ENCODE peak calls at places on chromosomes 4 and X, in seven cellular contexts. L is lung, M is HepG2, R is testis, I is tibial nerve, F is lower lobe of right lung, K is upper lobe of right lung. H is an unnamed sample.
A peak's percentile ranks its signal among the peaks of the same experiment; 100 is the strongest.

GRCh38 chrX:136272325-136272724 is 21.1 kb upstream of the MAP7D3 start:
- DNase-seq in L (no peak), M (no peak), R (no peak), I (no peak), F (no peak), K (no peak), H (peak; percentile 26)

GRCh38 chrX:100615015-100615414 is 21.6 kb downstream of the TSPAN6 start:
- DNase-seq in L (no peak), M (peak; percentile 57), R (peak; percentile 15), I (peak; percentile 7), F (no peak), K (no peak), H (peak; percentile 70)

GRCh38 chr4:4613641-4614286 is 71.9 kb upstream of the STX18 start:
- DNase-seq in L (no peak), M (no peak), R (no peak), I (no peak), F (no peak), K (no peak), H (no peak)

GRCh38 chr4:112144546-112145325 is 518 bp upstream of the FAM241A start:
- DNase-seq in L (no peak), M (no peak), R (peak; percentile 26), I (no peak), F (peak; percentile 46), K (no peak), H (no peak)

GRCh38 chrX:67437821-67438220 is 106.0 kb upstream of the AR start:
- DNase-seq in L (no peak), M (no peak), R (no peak), I (no peak), F (no peak), K (no peak), H (no peak)

GRCh38 chr4:89307446-89308160 is at the start of gene GPRIN3:
- DNase-seq in L (peak; percentile 50), M (no peak), R (peak; percentile 50), I (no peak), F (peak; percentile 85), K (peak; percentile 91), H (peak; percentile 38)

GRCh38 chr4:108393870-108394269 is 225.1 kb upstream of the LEF1 start:
- DNase-seq in L (no peak), M (no peak), R (no peak), I (no peak), F (no peak), K (no peak), H (no peak)

GRCh38 chr4:118173956-118174355 is 139.7 kb downstream of the NDST3 start:
- DNase-seq in L (no peak), M (no peak), R (no peak), I (no peak), F (no peak), K (no peak), H (no peak)

GRCh38 chr4:89123418-89123817 is 12.1 kb downstream of the TIGD2 start:
- DNase-seq in L (no peak), M (peak; percentile 73), R (no peak), I (no peak), F (no peak), K (no peak), H (no peak)

GRCh38 chrX:2426289-2426882 is 74.4 kb downstream of the DHRSX start:
- DNase-seq in L (no peak), M (no peak), R (no peak), I (no peak), F (no peak), K (no peak), H (no peak)

GRCh38 chr4:127055349-127055748 is 577.4 kb upstream of the INTU start:
- DNase-seq in L (no peak), M (no peak), R (no peak), I (no peak), F (no peak), K (no peak), H (no peak)

GRCh38 chrX:19344661-19345060 is 934 bp downstream of the PDHA1 start:
- DNase-seq in L (no peak), M (no peak), R (no peak), I (no peak), F (no peak), K (no peak), H (no peak)

GRCh38 chr4:8395504-8395903 is 45.0 kb downstream of the ACOX3 start:
- DNase-seq in L (no peak), M (no peak), R (no peak), I (no peak), F (no peak), K (no peak), H (no peak)

GRCh38 chrX:121854614-121854911 is 807.2 kb downstream of the GLUD2 start:
- DNase-seq in L (no peak), M (no peak), R (no peak), I (no peak), F (no peak), K (no peak), H (no peak)

GRCh38 chrX:48468247-48468671 is 1.8 kb downstream of the SLC38A5 start:
- DNase-seq in L (no peak), M (no peak), R (no peak), I (no peak), F (no peak), K (no peak), H (peak; percentile 51)

GRCh38 chr4:114563536-114564315 is 34.9 kb upstream of the UGT8 start:
- DNase-seq in L (peak; percentile 34), M (no peak), R (no peak), I (no peak), F (no peak), K (no peak), H (no peak)

GRCh38 chrX:2894885-2895292 is 34.2 kb downstream of the ARSD start:
- DNase-seq in L (peak; percentile 54), M (peak; percentile 37), R (no peak), I (no peak), F (no peak), K (no peak), H (peak; percentile 70)

GRCh38 chrX:13268874-13269273 is 51.0 kb downstream of the ATXN3L start:
- DNase-seq in L (no peak), M (no peak), R (no peak), I (no peak), F (no peak), K (no peak), H (no peak)

GRCh38 chr4:56906534-56906933 is 1.2 kb upstream of the REST start:
- DNase-seq in L (no peak), M (no peak), R (no peak), I (no peak), F (no peak), K (no peak), H (no peak)

GRCh38 chr4:7557447-7557846 is 122.7 kb upstream of the PSAPL1 start:
- DNase-seq in L (no peak), M (peak; percentile 21), R (no peak), I (no peak), F (no peak), K (no peak), H (no peak)

GRCh38 chr4:101066586-101066985 is 280.7 kb downstream of the PPP3CA start:
- DNase-seq in L (no peak), M (no peak), R (no peak), I (no peak), F (no peak), K (no peak), H (no peak)

GRCh38 chrX:37509349-37509748 is 62.1 kb upstream of the LANCL3 start:
- DNase-seq in L (no peak), M (no peak), R (no peak), I (no peak), F (no peak), K (no peak), H (peak; percentile 9)

GRCh38 chr4:61500883-61501282 is 300.8 kb downstream of the ADGRL3 start:
- DNase-seq in L (no peak), M (no peak), R (peak; percentile 29), I (no peak), F (no peak), K (no peak), H (no peak)

GRCh38 chr4:22607382-22607781 is 85.4 kb upstream of the GBA3 start:
- DNase-seq in L (peak; percentile 46), M (peak; percentile 35), R (peak; percentile 60), I (no peak), F (no peak), K (no peak), H (peak; percentile 59)

GRCh38 chr4:37798616-37799015 is 27.9 kb upstream of the PGM2 start:
- DNase-seq in L (no peak), M (no peak), R (no peak), I (no peak), F (no peak), K (no peak), H (no peak)

GRCh38 chr4:26867914-26868684 is 7.5 kb downstream of the STIM2 start:
- DNase-seq in L (no peak), M (no peak), R (peak; percentile 38), I (no peak), F (no peak), K (no peak), H (no peak)
- H3K4me3 ChIP-seq in L (no peak overlapping the region), M (no peak overlapping the region), R (no peak overlapping the region), I (no peak overlapping the region), F (no peak overlapping the region), K (no peak overlapping the region), H (no peak overlapping the region)

DNA sequence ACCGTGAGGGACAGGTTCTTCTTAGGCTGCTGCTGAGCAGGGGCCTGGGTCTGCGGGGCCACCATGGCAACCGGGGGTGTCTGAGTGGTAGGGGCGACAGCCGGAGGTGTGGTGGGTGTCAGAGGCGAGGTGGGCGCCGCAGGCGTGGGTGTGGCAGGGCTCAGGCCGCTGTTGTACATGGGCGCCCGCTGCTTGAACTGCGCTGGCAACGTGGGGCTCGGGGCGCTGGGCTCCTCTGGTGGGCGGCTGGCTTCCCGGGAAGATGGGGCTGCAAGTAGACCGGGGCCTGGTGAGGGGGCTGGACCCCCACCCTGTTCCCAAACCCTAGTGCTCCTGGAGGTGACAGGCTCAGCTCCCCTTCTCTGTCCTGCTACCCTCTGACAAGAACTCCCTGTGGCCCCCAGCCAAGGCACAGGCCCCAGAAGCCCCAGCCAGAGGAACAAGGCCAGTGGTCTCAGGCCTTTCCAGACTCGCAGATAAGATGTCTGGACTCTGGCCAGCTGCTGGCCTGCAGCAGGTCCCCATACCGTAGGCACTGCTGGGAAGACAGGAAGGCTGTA is 24.8 kb downstream of the NELFA start:
- DNase-seq in L (no peak), M (no peak), R (peak; percentile 40), I (no peak), F (no peak), K (peak; percentile 64), H (no peak)
- H3K36me3 ChIP-seq in L (peaks cover 11% of the 10 kb centered on the region), M (peaks cover 34% of the 10 kb centered on the region), R (no peaks in the 10 kb centered on the region), I (peaks cover 2% of the 10 kb centered on the region), F (peaks cover 97% of the 10 kb centered on the region), K (peaks cover 93% of the 10 kb centered on the region), H (peaks cover 83% of the 10 kb centered on the region)

DNA sequence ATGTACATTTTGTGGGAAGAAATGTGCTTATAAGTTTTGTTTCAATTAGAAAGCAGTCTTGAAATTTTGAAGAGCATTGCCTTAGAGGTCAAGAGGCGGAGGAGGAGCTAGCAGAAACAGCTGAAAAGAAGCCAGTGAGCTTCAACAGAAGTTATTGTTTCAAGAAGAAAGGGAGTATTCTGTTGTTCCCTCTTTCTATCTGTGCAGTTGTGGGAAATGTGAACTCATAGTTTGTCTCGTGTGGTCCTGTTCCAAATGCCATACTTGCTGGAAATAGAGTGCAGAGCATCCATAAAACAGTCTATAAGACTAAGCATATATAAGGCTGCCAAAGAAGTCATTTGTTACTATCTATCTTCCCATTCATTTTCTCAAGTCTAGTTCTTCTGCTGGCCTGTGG is 1015.7 kb downstream of the DMD start:
- DNase-seq in L (no peak), M (no peak), R (peak; percentile 43), I (no peak), F (no peak), K (no peak), H (no peak)
- H3K4me1 ChIP-seq in L (no peaks in the 10 kb centered on the region), M (no peaks in the 10 kb centered on the region), R (no peaks in the 10 kb centered on the region), I (no peaks in the 10 kb centered on the region), F (no peaks in the 10 kb centered on the region), K (no peaks in the 10 kb centered on the region), H (no peaks in the 10 kb centered on the region)

GRCh38 chr4:173343832-173344397 is 9.8 kb upstream of the HMGB2 start:
- DNase-seq in L (no peak), M (no peak), R (no peak), I (no peak), F (no peak), K (no peak), H (no peak)
- H3K4me3 ChIP-seq in L (no peak overlapping the region), M (no peak overlapping the region), R (no peak overlapping the region), I (no peak overlapping the region), F (no peak overlapping the region), K (no peak overlapping the region), H (no peak overlapping the region)

H was measured in HAP-1.